ENCODE peak calls at places on chromosome 15, in six cellular contexts. N is T-helper 1 cell, S is HAP-1, M is hepatocyte, C is kidney epithelial cell, D is T1000. Y is an unnamed sample.

GRCh38 chr15:81339851-81340250 is 15.9 kb upstream of the STARD5 start:
- DNase-seq in C (no peak), M (no peak), S (no peak), D (no peak), N (no peak), Y (no peak)

GRCh38 chr15:76337047-76337738 is 620 bp downstream of the ISL2 start:
- DNase-seq in S (peak), M (no peak), C (no peak), D (no peak), N (no peak), Y (peak)

GRCh38 chr15:23565395-23566069 is at the start of gene MKRN3:
- DNase-seq in M (no peak), C (no peak), S (no peak), D (no peak), N (no peak), Y (peak)

GRCh38 chr15:81106560-81106959 is 27.5 kb upstream of the CFAP161 start:
- DNase-seq in S (peak), M (peak), N (no peak), D (no peak), C (no peak), Y (peak)

GRCh38 chr15:78878356-78878755 is 5.7 kb downstream of the MORF4L1 start:
- DNase-seq in D (no peak), S (no peak), C (no peak), N (no peak), M (no peak), Y (peak)

GRCh38 chr15:50653156-50653743 is 33.3 kb downstream of the TRPM7 start:
- DNase-seq in N (no peak), M (no peak), D (no peak), C (no peak), S (no peak), Y (no peak)

GRCh38 chr15:46654993-46655392 is 1020.2 kb downstream of the SQOR start:
- DNase-seq in N (no peak), C (no peak), M (no peak), S (no peak), D (no peak), Y (no peak)

GRCh38 chr15:77541421-77542181 is 91.1 kb downstream of the LINGO1 start:
- DNase-seq in D (no peak), C (no peak), S (no peak), M (no peak), N (no peak), Y (no peak)

GRCh38 chr15:47670365-47670764 is 46.9 kb upstream of the SEMA6D start:
- DNase-seq in S (peak), D (no peak), C (no peak), N (no peak), M (no peak), Y (no peak)

GRCh38 chr15:73926191-73927002 is at the start of gene LOXL1:
- DNase-seq in M (peak), D (peak), S (peak), N (no peak), C (peak), Y (peak)

GRCh38 chr15:99682455-99682854 is 50.8 kb downstream of the LYSMD4 start:
- DNase-seq in M (peak), N (no peak), C (peak), S (no peak), D (no peak), Y (peak)

GRCh38 chr15:25716414-25717102 is 146.6 kb downstream of the ATP10A start:
- DNase-seq in N (no peak), D (no peak), M (no peak), S (no peak), C (no peak), Y (no peak)

GRCh38 chr15:87537295-87537694 is 719.2 kb downstream of the NTRK3 start:
- DNase-seq in M (no peak), S (no peak), C (no peak), N (no peak), D (no peak), Y (no peak)

GRCh38 chr15:93980149-93980911 is 251.0 kb upstream of the MCTP2 start:
- DNase-seq in S (no peak), M (no peak), C (no peak), N (no peak), D (no peak), Y (no peak)

GRCh38 chr15:77713281-77713680 is 80.6 kb upstream of the LINGO1 start:
- DNase-seq in C (no peak), N (no peak), M (no peak), D (no peak), S (no peak), Y (no peak)

GRCh38 chr15:91853968-91854943 is 748 bp downstream of the SLCO3A1 start:
- DNase-seq in S (no peak), D (no peak), C (no peak), M (peak), N (peak), Y (no peak)

GRCh38 chr15:28899061-28899738 is 13.4 kb downstream of the APBA2 start:
- DNase-seq in M (no peak), D (no peak), N (no peak), S (no peak), C (no peak), Y (no peak)

GRCh38 chr15:31554261-31554660 is 227.6 kb downstream of the KLF13 start:
- DNase-seq in C (no peak), D (no peak), M (no peak), N (no peak), S (no peak), Y (peak)

GRCh38 chr15:62853833-62854210 is 188.7 kb upstream of the TPM1 start:
- DNase-seq in N (no peak), D (no peak), C (no peak), M (no peak), S (no peak), Y (no peak)

GRCh38 chr15:70190296-70190695 is 92.6 kb upstream of the TLE3 start:
- DNase-seq in N (no peak), S (no peak), C (no peak), M (no peak), D (no peak), Y (no peak)

GRCh38 chr15:84898761-84899160 is 14.3 kb downstream of the SLC28A1 start:
- DNase-seq in M (no peak), S (no peak), C (no peak), N (no peak), D (no peak), Y (no peak)

GRCh38 chr15:90402230-90402629 is 14.2 kb downstream of the IQGAP1 start:
- DNase-seq in M (peak), C (peak), D (peak), S (no peak), N (no peak), Y (peak)

GRCh38 chr15:41891946-41892345 is 1.9 kb downstream of the SPTBN5 start:
- DNase-seq in S (no peak), N (no peak), M (no peak), D (no peak), C (no peak), Y (no peak)

GRCh38 chr15:80160570-80161156 is 7.9 kb downstream of the FAH start:
- DNase-seq in S (no peak), M (peak), C (peak), N (no peak), D (peak), Y (peak)

GRCh38 chr15:36880913-36881290 is 219.4 kb downstream of the MEIS2 start:
- DNase-seq in D (no peak), S (no peak), C (no peak), N (no peak), M (no peak), Y (no peak)

GRCh38 chr15:99604865-99605264 is 39.1 kb downstream of the MEF2A start:
- DNase-seq in M (no peak), N (no peak), D (no peak), C (no peak), S (no peak), Y (no peak)

GRCh38 chr15:40082195-40082868 is 26.3 kb downstream of the BMF start:
- DNase-seq in C (no peak), N (no peak), S (no peak), D (no peak), M (no peak), Y (no peak)

GRCh38 chr15:85094685-85095084 is 113.0 kb downstream of the PDE8A start:
- DNase-seq in C (no peak), S (no peak), M (no peak), D (no peak), N (no peak), Y (peak)

GRCh38 chr15:35549567-35549966 is 3.6 kb upstream of the DPH6 start:
- DNase-seq in C (no peak), M (no peak), N (no peak), D (no peak), S (no peak), Y (no peak)

GRCh38 chr15:34318277-34319079 is 19.1 kb downstream of the SLC12A6 start:
- DNase-seq in C (no peak), M (peak), D (no peak), S (peak), N (no peak), Y (peak)

GRCh38 chr15:49169880-49170597 is at the start of gene GALK2:
- DNase-seq in M (peak), S (peak), D (no peak), N (peak), C (peak), Y (peak)

GRCh38 chr15:100255644-100256043 is 86.1 kb downstream of the ADAMTS17 start:
- DNase-seq in N (no peak), D (no peak), M (no peak), S (no peak), C (no peak), Y (no peak)